ENCODE peak calls at places on chromosomes 5 and 9, in nine cellular contexts. V, Y, T, G, L, I, W, N and C are unnamed samples.

GRCh38 chr9:116432051-116432450 is 255.1 kb upstream of the TRIM32 start:
- DNase-seq in G (no peak), Y (no peak), W (no peak), N (no peak), L (no peak), T (no peak), V (no peak), I (no peak), C (no peak)

GRCh38 chr9:134652291-134653225 is 11.0 kb downstream of the COL5A1 start:
- DNase-seq in W (no peak), V (no peak), N (no peak), G (no peak), T (no peak), I (no peak), Y (no peak), L (no peak), C (no peak)

GRCh38 chr9:37410969-37411785 is 11.3 kb upstream of the GRHPR start:
- DNase-seq in V (no peak), T (no peak), G (no peak), I (no peak), L (no peak), N (no peak), W (no peak), Y (no peak), C (no peak)

GRCh38 chr9:112654282-112654681 is 63.6 kb downstream of the INIP start:
- DNase-seq in W (no peak), G (no peak), N (no peak), L (no peak), Y (no peak), T (no peak), V (no peak), I (no peak), C (no peak)

GRCh38 chr9:12813960-12814876 is 39.4 kb downstream of the LURAP1L start:
- DNase-seq in I (peak; percentile 71), V (peak; percentile 47), W (no peak), L (peak; percentile 14), T (peak; percentile 99), N (no peak), Y (peak; percentile 89), G (peak; percentile 70), C (peak; percentile 39)

GRCh38 chr5:157085930-157086329 is 22.9 kb downstream of the HAVCR2 start:
- DNase-seq in I (no peak), W (no peak), L (no peak), N (no peak), G (no peak), Y (no peak), T (no peak), V (no peak), C (no peak)

GRCh38 chr5:142795246-142795645 is 25.1 kb downstream of the ARHGAP26 start:
- DNase-seq in V (no peak), G (no peak), T (no peak), L (no peak), Y (no peak), I (no peak), N (no peak), W (no peak), C (no peak)

GRCh38 chr5:127564002-127564769 is 46.7 kb downstream of the PRRC1 start:
- DNase-seq in Y (peak; percentile 77), I (peak; percentile 46), L (peak; percentile 40), G (no peak), T (peak; percentile 30), W (no peak), N (no peak), V (no peak), C (no peak)

GRCh38 chr9:136358888-136359287 is 4.7 kb downstream of the DNLZ start:
- DNase-seq in T (no peak), Y (no peak), I (no peak), G (no peak), W (no peak), N (no peak), L (no peak), V (no peak), C (no peak)

GRCh38 chr5:72539038-72539437 is 31.8 kb upstream of the ZNF366 start:
- DNase-seq in V (no peak), I (no peak), G (no peak), Y (no peak), N (no peak), T (no peak), L (no peak), W (no peak), C (no peak)

GRCh38 chr9:3880851-3881250 is 355.1 kb upstream of the RFX3 start:
- DNase-seq in I (no peak), T (peak; percentile 99), Y (no peak), G (no peak), W (no peak), N (no peak), V (no peak), L (no peak), C (no peak)

GRCh38 chr5:65382582-65382981 is 99.1 kb downstream of the ADAMTS6 start:
- DNase-seq in W (no peak), G (no peak), T (no peak), I (no peak), Y (no peak), V (no peak), L (no peak), N (no peak), C (no peak)

GRCh38 chr5:143717400-143717799 is 94.6 kb upstream of the HMHB1 start:
- DNase-seq in W (no peak), I (no peak), T (peak; percentile 91), L (no peak), N (no peak), G (no peak), V (no peak), Y (peak; percentile 13), C (no peak)

GRCh38 chr5:84361572-84361971 is 23.1 kb downstream of the EDIL3 start:
- DNase-seq in N (no peak), W (no peak), T (no peak), Y (no peak), G (no peak), I (no peak), L (no peak), V (no peak), C (no peak)

GRCh38 chr5:84364043-84364442 is 20.6 kb downstream of the EDIL3 start:
- DNase-seq in Y (no peak), N (no peak), T (peak; percentile 75), W (no peak), V (no peak), I (no peak), L (no peak), G (no peak), C (no peak)

GRCh38 chr5:84360056-84360455 is 24.6 kb downstream of the EDIL3 start:
- DNase-seq in L (no peak), Y (no peak), V (no peak), G (no peak), N (no peak), T (no peak), W (no peak), I (no peak), C (no peak)

DNA sequence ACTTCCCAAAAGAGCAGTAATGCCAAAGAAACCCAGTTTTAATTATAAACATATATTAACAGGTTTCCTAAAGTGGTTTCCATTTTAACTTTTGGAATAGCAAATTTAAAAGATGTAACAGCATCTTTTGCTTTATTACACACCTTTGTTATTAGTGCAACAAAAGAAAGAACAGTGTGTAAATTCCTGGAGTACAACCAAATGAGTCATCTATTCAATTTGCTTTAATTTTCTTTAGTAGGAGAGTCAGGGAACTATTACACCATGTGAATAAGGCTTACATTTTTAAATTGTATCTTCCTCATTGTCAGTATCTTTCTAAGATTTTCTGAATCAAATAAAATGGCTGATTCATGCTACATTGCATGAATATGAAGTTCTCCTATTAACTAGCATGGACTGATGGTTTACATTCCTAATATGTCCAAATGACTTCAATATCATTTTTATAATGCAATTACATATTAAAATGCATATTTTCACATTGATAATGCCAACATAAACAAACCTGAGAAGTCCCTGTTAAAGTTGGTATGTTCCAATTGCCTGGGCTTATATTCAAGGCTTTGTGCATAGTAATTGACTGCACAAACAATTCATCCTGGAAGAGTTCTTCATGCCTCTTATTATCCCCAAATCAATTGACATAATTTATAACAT is 22.5 kb downstream of the EDIL3 start:
- DNase-seq in G (no peak), N (no peak), I (no peak), Y (no peak), V (no peak), W (no peak), L (no peak), T (no peak), C (no peak)
- H3K4me3 ChIP-seq in G (no peak overlapping the region), N (no peak overlapping the region), I (no peak overlapping the region), Y (no peak overlapping the region), V (no peak overlapping the region), W (no peak overlapping the region), L (no peak overlapping the region), T (no peak overlapping the region), C (no peak overlapping the region)

DNA sequence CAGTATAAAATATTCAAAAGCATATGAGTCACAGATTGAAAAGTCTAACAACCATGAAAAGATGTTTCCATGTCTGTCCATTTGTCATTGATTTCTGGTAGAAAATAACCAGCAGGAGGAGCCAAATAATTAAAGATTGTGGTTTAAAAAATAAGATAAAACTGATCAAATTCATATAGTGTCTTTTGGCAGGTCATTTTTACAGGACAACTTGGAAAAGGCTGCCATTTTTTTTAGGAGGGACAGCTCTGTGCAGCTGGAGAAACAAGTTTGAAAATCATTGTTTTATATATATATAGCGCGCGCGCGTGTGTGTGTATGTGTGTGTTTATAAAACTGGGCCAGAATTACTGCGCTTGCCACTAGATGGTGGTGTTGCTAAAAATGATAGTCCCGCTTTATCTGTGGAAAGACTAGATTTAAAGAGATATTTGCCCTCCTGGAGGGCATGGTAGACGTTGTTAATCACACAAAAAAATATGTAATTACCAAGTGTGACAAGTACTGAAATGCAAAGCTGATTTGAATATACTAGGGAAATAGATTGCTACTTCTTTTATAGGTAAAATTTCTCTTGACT is 1.3 kb upstream of the TRMO start:
- DNase-seq in T (peak; percentile 59), Y (peak; percentile 86), G (peak; percentile 85), L (peak; percentile 37), V (peak; percentile 57), N (peak; percentile 57), I (peak; percentile 51), W (peak; percentile 80), C (peak; percentile 21)
- H3K27ac ChIP-seq in T (no peak overlapping the region), Y (no peak overlapping the region), G (peak overlapping the region; percentile 95), L (no peak overlapping the region), V (peak overlapping the region; percentile 99), N (peak overlapping the region; percentile 100), I (peak overlapping the region; percentile 48), W (peak overlapping the region; percentile 96), C (peak overlapping the region; percentile 94)

GRCh38 chr9:127283917-127284316 is 19.3 kb downstream of the GARNL3 start:
- DNase-seq in T (peak; percentile 16), W (peak; percentile 59), L (no peak), V (no peak), Y (peak; percentile 52), I (peak; percentile 7), G (no peak), N (no peak), C (no peak)
- TF ChIP-seq CTCF in T (peak; percentile 9), W (peak; percentile 41), L (no peak), V (no peak), Y (peak; percentile 52), I (peak; percentile 54), G (no peak), N (peak; percentile 44), C (no peak)

DNA sequence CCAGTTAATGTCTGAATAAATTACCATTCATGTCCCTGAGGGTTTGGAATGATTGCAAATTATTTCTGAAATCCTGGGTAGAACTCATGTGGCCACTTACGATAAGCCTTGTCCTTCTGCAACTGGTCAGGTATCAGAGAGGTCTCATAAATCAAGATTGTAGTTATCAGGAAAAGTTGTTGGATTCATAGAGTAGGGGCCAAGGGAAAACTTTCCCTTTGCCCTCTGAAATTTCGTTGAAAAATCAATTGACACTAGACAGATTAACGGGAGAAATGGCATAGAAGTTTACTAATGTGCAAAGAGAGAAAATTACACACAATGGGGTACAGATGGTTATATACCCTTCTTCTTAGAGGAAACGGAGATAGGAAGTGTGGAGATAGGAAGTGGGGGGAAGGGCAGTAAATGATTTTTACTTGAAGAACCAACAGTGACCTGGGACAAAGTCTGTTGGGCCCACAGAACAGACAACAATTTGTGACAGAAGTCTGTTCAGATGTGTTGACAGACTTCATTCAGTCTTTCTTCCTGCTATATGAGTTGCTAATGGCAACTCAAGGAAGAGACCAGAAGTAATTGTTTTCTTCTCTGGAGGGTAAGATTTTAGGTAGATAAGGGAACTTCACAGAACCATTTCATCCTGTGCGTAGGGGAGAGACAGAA is 178.0 kb downstream of the C9orf152 start:
- DNase-seq in N (no peak), I (no peak), G (no peak), T (no peak), Y (no peak), L (no peak), V (no peak), W (no peak), C (no peak)
- H3K4me3 ChIP-seq in N (no peak overlapping the region), I (no peak overlapping the region), G (no peak overlapping the region), T (no peak overlapping the region), Y (no peak overlapping the region), L (no peak overlapping the region), V (no peak overlapping the region), W (no peak overlapping the region), C (no peak overlapping the region)